ENCODE peak calls at places on chromosomes 16 and 17, in ten cellular contexts. Q is fibroblast of mammary gland; X is cardiac muscle cell; E is progenitor cell of endocrine pancreas; T is Panc1; P is AG04450; O is kidney epithelial cell; H is CD4-positive, alpha-beta T cell; W is stomach; R is IMR-90. Y is an unnamed sample.

GRCh38 chr16:88633684-88634140 is 4.7 kb upstream of the IL17C start:
- DNase-seq in Q (peak), X (peak), E (no peak), T (no peak), P (no peak), O (peak), H (no peak), W (peak), R (peak), Y (no peak)

GRCh38 chr16:2819939-2820835 is 3.1 kb downstream of the PRSS21 start:
- DNase-seq in Q (no peak), X (no peak), E (no peak), T (no peak), P (no peak), O (no peak), H (no peak), W (no peak), R (no peak), Y (no peak)

GRCh38 chr17:31533546-31534155 is 142.2 kb downstream of the RAB11FIP4 start:
- DNase-seq in Q (peak), X (peak), E (no peak), T (no peak), P (peak), O (peak), H (no peak), W (peak), R (peak), Y (no peak)

GRCh38 chr17:1992541-1992940 is 32.6 kb downstream of the RTN4RL1 start:
- DNase-seq in Q (no peak), X (no peak), E (no peak), T (no peak), P (no peak), O (no peak), H (no peak), W (no peak), R (no peak), Y (no peak)

GRCh38 chr17:10025976-10026785 is 121.1 kb upstream of the RCVRN start:
- DNase-seq in Q (no peak), X (peak), E (no peak), T (no peak), P (no peak), O (no peak), H (no peak), W (no peak), R (no peak), Y (no peak)

GRCh38 chr17:8068736-8069586 is 18.6 kb downstream of the ALOX12B start:
- DNase-seq in Q (no peak), X (no peak), E (no peak), T (no peak), P (no peak), O (no peak), H (no peak), W (no peak), R (no peak), Y (no peak)

GRCh38 chr17:63446218-63446980 is at the start of gene CYB561:
- DNase-seq in Q (peak), X (no peak), E (peak), T (no peak), P (no peak), O (no peak), H (peak), W (peak), R (peak), Y (no peak)

GRCh38 chr16:30775381-30776099 is 11.5 kb downstream of the ZNF629 start:
- DNase-seq in Q (peak), X (peak), E (peak), T (peak), P (no peak), O (peak), H (peak), W (peak), R (peak), Y (peak)

GRCh38 chr17:14361470-14361869 is 60.6 kb downstream of the HS3ST3B1 start:
- DNase-seq in Q (no peak), X (no peak), E (no peak), T (no peak), P (no peak), O (no peak), H (no peak), W (no peak), R (no peak), Y (no peak)

GRCh38 chr16:4324479-4324868 is 8.6 kb downstream of the GLIS2 start:
- DNase-seq in Q (no peak), X (no peak), E (no peak), T (no peak), P (no peak), O (no peak), H (no peak), W (no peak), R (no peak), Y (no peak)

GRCh38 chr17:37239690-37240344 is 136.0 kb upstream of the C17orf78 start:
- DNase-seq in Q (peak), X (no peak), E (no peak), T (no peak), P (no peak), O (no peak), H (no peak), W (no peak), R (peak), Y (no peak)

GRCh38 chr16:65126845-65127624 is 5.2 kb upstream of the CDH11 start:
- DNase-seq in Q (no peak), X (no peak), E (no peak), T (no peak), P (no peak), O (no peak), H (no peak), W (no peak), R (no peak), Y (no peak)

GRCh38 chr16:77683845-77684526 is 38.3 kb upstream of the NUDT7 start:
- DNase-seq in Q (no peak), X (no peak), E (no peak), T (no peak), P (no peak), O (no peak), H (no peak), W (no peak), R (no peak), Y (no peak)

GRCh38 chr16:81816351-81816750 is 37.3 kb downstream of the PLCG2 start:
- DNase-seq in Q (no peak), X (no peak), E (no peak), T (no peak), P (no peak), O (no peak), H (no peak), W (no peak), R (no peak), Y (no peak)

GRCh38 chr17:51354908-51355307 is 94.6 kb downstream of the UTP18 start:
- DNase-seq in Q (no peak), X (no peak), E (no peak), T (no peak), P (no peak), O (no peak), H (no peak), W (no peak), R (no peak), Y (no peak)

GRCh38 chr16:62283-62682 is 8.7 kb downstream of the SNRNP25 start:
- DNase-seq in Q (no peak), X (no peak), E (no peak), T (no peak), P (no peak), O (no peak), H (no peak), W (no peak), R (no peak), Y (no peak)

GRCh38 chr16:15988268-15989013 is 39.0 kb downstream of the ABCC1 start:
- DNase-seq in Q (no peak), X (peak), E (no peak), T (no peak), P (no peak), O (no peak), H (no peak), W (no peak), R (peak), Y (no peak)

GRCh38 chr16:51431517-51432241 is 280.6 kb upstream of the SALL1 start:
- DNase-seq in Q (peak), X (no peak), E (no peak), T (peak), P (peak), O (peak), H (no peak), W (no peak), R (peak), Y (no peak)

GRCh38 chr16:81424761-81425160 is 19.8 kb upstream of the CMIP start:
- DNase-seq in Q (no peak), X (no peak), E (no peak), T (no peak), P (no peak), O (no peak), H (no peak), W (no peak), R (peak), Y (no peak)

GRCh38 chr16:89845417-89845816 is 17.1 kb downstream of the SPIRE2 start:
- DNase-seq in Q (no peak), X (no peak), E (no peak), T (no peak), P (no peak), O (no peak), H (no peak), W (no peak), R (no peak), Y (no peak)

GRCh38 chr17:49523706-49524472 is 28.8 kb downstream of the NGFR start:
- DNase-seq in Q (peak), X (no peak), E (no peak), T (no peak), P (no peak), O (no peak), H (peak), W (peak), R (no peak), Y (no peak)

GRCh38 chr16:24255446-24256352 is at the start of gene CACNG3:
- DNase-seq in Q (peak), X (peak), E (peak), T (no peak), P (no peak), O (no peak), H (no peak), W (no peak), R (peak), Y (peak)

GRCh38 chr17:72122668-72123495 is 2.1 kb downstream of the SOX9 start:
- DNase-seq in Q (peak), X (peak), E (peak), T (no peak), P (no peak), O (no peak), H (no peak), W (peak), R (peak), Y (no peak)

GRCh38 chr17:51761105-51761504 is 397.4 kb downstream of the CA10 start:
- DNase-seq in Q (no peak), X (no peak), E (no peak), T (no peak), P (no peak), O (no peak), H (no peak), W (no peak), R (no peak), Y (no peak)

GRCh38 chr16:11097094-11097781 is 152.9 kb downstream of the CLEC16A start:
- DNase-seq in Q (no peak), X (no peak), E (no peak), T (no peak), P (no peak), O (no peak), H (no peak), W (no peak), R (no peak), Y (no peak)

GRCh38 chr16:85767569-85767968 is 16.7 kb upstream of the C16orf74 start:
- DNase-seq in Q (peak), X (no peak), E (no peak), T (peak), P (peak), O (peak), H (no peak), W (no peak), R (peak), Y (no peak)

GRCh38 chr16:57977418-57978069 is 6.6 kb upstream of the CNGB1 start:
- DNase-seq in Q (no peak), X (no peak), E (no peak), T (no peak), P (no peak), O (no peak), H (no peak), W (no peak), R (no peak), Y (no peak)
- TF ChIP-seq CTCF in Q (no peak), X (no peak), E (no peak), T (no peak), P (no peak), O (no peak), H (no peak), W (no peak), R (no peak), Y (no peak)

GRCh38 chr16:66260522-66261290 is 105.8 kb upstream of the CDH5 start:
- DNase-seq in Q (no peak), X (no peak), E (no peak), T (no peak), P (no peak), O (no peak), H (no peak), W (no peak), R (no peak), Y (no peak)
- TF ChIP-seq CTCF in Q (no peak), X (no peak), E (no peak), T (no peak), P (no peak), O (no peak), H (no peak), W (no peak), R (no peak), Y (no peak)

DNA sequence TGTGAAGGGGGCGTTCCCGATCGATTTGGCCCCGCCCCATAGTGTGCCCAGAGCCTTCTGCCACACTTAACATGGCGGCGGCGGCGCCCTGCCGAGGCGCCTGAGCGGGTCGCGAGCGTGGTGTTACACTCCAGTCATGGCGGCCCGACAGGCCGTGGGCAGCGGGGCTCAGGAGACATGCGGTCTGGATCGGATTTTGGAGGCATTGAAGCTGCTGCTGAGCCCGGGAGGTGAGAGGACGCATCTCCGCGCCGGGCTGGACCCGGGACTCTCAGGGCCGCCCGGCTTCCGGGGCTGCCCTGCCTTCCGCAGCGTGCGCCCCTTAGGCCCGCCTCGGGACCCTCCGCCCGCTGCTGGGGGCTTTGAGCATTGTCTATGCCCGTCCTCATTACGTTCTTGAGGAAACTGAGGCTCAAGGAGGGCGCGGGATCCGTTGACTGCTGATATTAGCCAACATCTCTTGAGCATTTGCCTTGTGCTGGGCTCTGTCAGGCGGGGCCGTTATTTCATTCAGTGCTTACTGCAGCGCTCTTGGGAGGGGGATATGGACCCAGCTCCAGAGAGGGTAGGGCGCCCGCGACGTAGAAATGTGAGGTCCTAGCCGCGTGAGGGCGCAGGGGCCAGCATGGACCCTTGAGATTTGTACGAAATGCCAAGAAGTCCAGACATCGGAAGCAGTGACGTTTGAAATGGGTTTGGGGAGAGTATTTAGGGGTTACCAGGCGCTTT is at the start of gene TANGO6:
- DNase-seq in Q (peak), X (peak), E (peak), T (peak), P (no peak), O (peak), H (peak), W (peak), R (peak), Y (peak)
- TF ChIP-seq CTCF in Q (peak), X (peak), E (peak), T (no peak), P (peak), O (peak), H (peak), W (no peak), R (peak), Y (peak)

GRCh38 chr16:12523002-12523401 is 280.7 kb downstream of the CPPED1 start:
- DNase-seq in Q (no peak), X (no peak), E (no peak), T (no peak), P (no peak), O (no peak), H (no peak), W (no peak), R (no peak), Y (no peak)
- TF ChIP-seq CTCF in Q (no peak), X (no peak), E (no peak), T (no peak), P (no peak), O (no peak), H (no peak), W (no peak), R (no peak), Y (no peak)